ENCODE peak calls at places on chromosome 2, in ten cellular contexts. One of them, this sample, is unnamed.

GRCh38 chr2:237601453-237602116 is 11.1 kb upstream of the RAB17 start:
- DNase-seq in memory B cell: no peak
- DNase-seq in tibial artery: no peak
- DNase-seq in GM23248: no peak
- DNase-seq in astrocyte of the cerebellum: no peak
- DNase-seq in IMR-90: no peak
- DNase-seq in lower leg skin: no peak
- DNase-seq in T-helper 9 cell: no peak
- DNase-seq in activated T-helper 1 cell treated with anti-CD3 and anti-CD28 coated beads, Interleukin-12 subunit alpha, Interleukin-12 subunit beta, Interleukin-2, Interleukin-4 antibody, amounts not matched to agents 30 ng/mL and 10 ng/mL and 1 ng/mL, durations not matched to agents 14 hours and 24 hours and 36 hours: no peak
- DNase-seq in sigmoid colon: no peak
- DNase-seq in this sample: no peak

GRCh38 chr2:20745924-20746555 is 76.9 kb downstream of the LDAH start:
- DNase-seq in memory B cell: no peak
- DNase-seq in tibial artery: no peak
- DNase-seq in GM23248: no peak
- DNase-seq in astrocyte of the cerebellum: no peak
- DNase-seq in IMR-90: no peak
- DNase-seq in lower leg skin: no peak
- DNase-seq in T-helper 9 cell: no peak
- DNase-seq in activated T-helper 1 cell treated with anti-CD3 and anti-CD28 coated beads, Interleukin-12 subunit alpha, Interleukin-12 subunit beta, Interleukin-2, Interleukin-4 antibody, amounts not matched to agents 30 ng/mL and 10 ng/mL and 1 ng/mL, durations not matched to agents 14 hours and 24 hours and 36 hours: no peak
- DNase-seq in sigmoid colon: no peak
- DNase-seq in this sample: no peak

GRCh38 chr2:120669121-120669952 is 66.3 kb upstream of the GLI2 start:
- DNase-seq in memory B cell: no peak
- DNase-seq in tibial artery: no peak
- DNase-seq in GM23248: peak
- DNase-seq in astrocyte of the cerebellum: no peak
- DNase-seq in IMR-90: peak
- DNase-seq in lower leg skin: no peak
- DNase-seq in T-helper 9 cell: no peak
- DNase-seq in activated T-helper 1 cell treated with anti-CD3 and anti-CD28 coated beads, Interleukin-12 subunit alpha, Interleukin-12 subunit beta, Interleukin-2, Interleukin-4 antibody, amounts not matched to agents 30 ng/mL and 10 ng/mL and 1 ng/mL, durations not matched to agents 14 hours and 24 hours and 36 hours: no peak
- DNase-seq in sigmoid colon: peak
- DNase-seq in this sample: peak

GRCh38 chr2:205876127-205876526 is 193.8 kb downstream of the NRP2 start:
- DNase-seq in memory B cell: no peak
- DNase-seq in tibial artery: no peak
- DNase-seq in GM23248: no peak
- DNase-seq in astrocyte of the cerebellum: no peak
- DNase-seq in IMR-90: no peak
- DNase-seq in lower leg skin: no peak
- DNase-seq in T-helper 9 cell: no peak
- DNase-seq in activated T-helper 1 cell treated with anti-CD3 and anti-CD28 coated beads, Interleukin-12 subunit alpha, Interleukin-12 subunit beta, Interleukin-2, Interleukin-4 antibody, amounts not matched to agents 30 ng/mL and 10 ng/mL and 1 ng/mL, durations not matched to agents 14 hours and 24 hours and 36 hours: no peak
- DNase-seq in sigmoid colon: no peak
- DNase-seq in this sample: no peak

GRCh38 chr2:145919507-145919906 is 1399.6 kb upstream of the ZEB2 start:
- DNase-seq in memory B cell: no peak
- DNase-seq in tibial artery: no peak
- DNase-seq in GM23248: peak
- DNase-seq in astrocyte of the cerebellum: no peak
- DNase-seq in IMR-90: peak
- DNase-seq in lower leg skin: no peak
- DNase-seq in T-helper 9 cell: no peak
- DNase-seq in activated T-helper 1 cell treated with anti-CD3 and anti-CD28 coated beads, Interleukin-12 subunit alpha, Interleukin-12 subunit beta, Interleukin-2, Interleukin-4 antibody, amounts not matched to agents 30 ng/mL and 10 ng/mL and 1 ng/mL, durations not matched to agents 14 hours and 24 hours and 36 hours: no peak
- DNase-seq in sigmoid colon: no peak
- DNase-seq in this sample: no peak

GRCh38 chr2:905091-905832 is 45.4 kb upstream of the SNTG2 start:
- DNase-seq in memory B cell: no peak
- DNase-seq in tibial artery: no peak
- DNase-seq in GM23248: no peak
- DNase-seq in astrocyte of the cerebellum: no peak
- DNase-seq in IMR-90: no peak
- DNase-seq in lower leg skin: no peak
- DNase-seq in T-helper 9 cell: no peak
- DNase-seq in activated T-helper 1 cell treated with anti-CD3 and anti-CD28 coated beads, Interleukin-12 subunit alpha, Interleukin-12 subunit beta, Interleukin-2, Interleukin-4 antibody, amounts not matched to agents 30 ng/mL and 10 ng/mL and 1 ng/mL, durations not matched to agents 14 hours and 24 hours and 36 hours: no peak
- DNase-seq in sigmoid colon: no peak
- DNase-seq in this sample: no peak

GRCh38 chr2:22355816-22356433 is 1029.1 kb upstream of the KLHL29 start:
- DNase-seq in memory B cell: peak
- DNase-seq in tibial artery: peak
- DNase-seq in GM23248: peak
- DNase-seq in astrocyte of the cerebellum: peak
- DNase-seq in IMR-90: peak
- DNase-seq in lower leg skin: peak
- DNase-seq in T-helper 9 cell: peak
- DNase-seq in activated T-helper 1 cell treated with anti-CD3 and anti-CD28 coated beads, Interleukin-12 subunit alpha, Interleukin-12 subunit beta, Interleukin-2, Interleukin-4 antibody, amounts not matched to agents 30 ng/mL and 10 ng/mL and 1 ng/mL, durations not matched to agents 14 hours and 24 hours and 36 hours: peak
- DNase-seq in sigmoid colon: peak
- DNase-seq in this sample: peak

GRCh38 chr2:233832869-233833812 is 21.2 kb downstream of the HJURP start:
- DNase-seq in memory B cell: no peak
- DNase-seq in tibial artery: peak
- DNase-seq in GM23248: peak
- DNase-seq in astrocyte of the cerebellum: peak
- DNase-seq in IMR-90: peak
- DNase-seq in lower leg skin: peak
- DNase-seq in T-helper 9 cell: no peak
- DNase-seq in activated T-helper 1 cell treated with anti-CD3 and anti-CD28 coated beads, Interleukin-12 subunit alpha, Interleukin-12 subunit beta, Interleukin-2, Interleukin-4 antibody, amounts not matched to agents 30 ng/mL and 10 ng/mL and 1 ng/mL, durations not matched to agents 14 hours and 24 hours and 36 hours: no peak
- DNase-seq in sigmoid colon: peak
- DNase-seq in this sample: no peak

GRCh38 chr2:20593072-20594034 is 57.5 kb downstream of the HS1BP3 start:
- DNase-seq in memory B cell: no peak
- DNase-seq in tibial artery: peak
- DNase-seq in GM23248: peak
- DNase-seq in astrocyte of the cerebellum: peak
- DNase-seq in IMR-90: peak
- DNase-seq in lower leg skin: peak
- DNase-seq in T-helper 9 cell: no peak
- DNase-seq in activated T-helper 1 cell treated with anti-CD3 and anti-CD28 coated beads, Interleukin-12 subunit alpha, Interleukin-12 subunit beta, Interleukin-2, Interleukin-4 antibody, amounts not matched to agents 30 ng/mL and 10 ng/mL and 1 ng/mL, durations not matched to agents 14 hours and 24 hours and 36 hours: no peak
- DNase-seq in sigmoid colon: peak
- DNase-seq in this sample: no peak